ENCODE peak calls at places on chromosome 3, in five cellular contexts. One of them, this sample, is unnamed.

GRCh38 chr3:48157215-48157840 is 30.9 kb downstream of the CDC25A start:
- DNase-seq in hepatocyte: no peak
- DNase-seq in GM23248: peak
- DNase-seq in neural progenitor cell: no peak
- DNase-seq in MM.1S: no peak
- DNase-seq in this sample: peak

GRCh38 chr3:43707998-43708397 is 17.3 kb downstream of the ABHD5 start:
- DNase-seq in hepatocyte: no peak
- DNase-seq in GM23248: peak
- DNase-seq in neural progenitor cell: no peak
- DNase-seq in MM.1S: no peak
- DNase-seq in this sample: peak

GRCh38 chr3:66572938-66573710 is 72.3 kb upstream of the LRIG1 start:
- DNase-seq in hepatocyte: peak
- DNase-seq in GM23248: no peak
- DNase-seq in neural progenitor cell: peak
- DNase-seq in MM.1S: no peak
- DNase-seq in this sample: peak

GRCh38 chr3:172040078-172040975 is 949 bp downstream of the FNDC3B start:
- DNase-seq in hepatocyte: peak
- DNase-seq in GM23248: peak
- DNase-seq in neural progenitor cell: peak
- DNase-seq in MM.1S: peak
- DNase-seq in this sample: peak

GRCh38 chr3:9214599-9214998 is 34.8 kb downstream of the SRGAP3 start:
- DNase-seq in hepatocyte: no peak
- DNase-seq in GM23248: peak
- DNase-seq in neural progenitor cell: no peak
- DNase-seq in MM.1S: no peak
- DNase-seq in this sample: no peak

GRCh38 chr3:71478568-71478967 is 105.0 kb downstream of the FOXP1 start:
- DNase-seq in hepatocyte: no peak
- DNase-seq in GM23248: peak
- DNase-seq in neural progenitor cell: no peak
- DNase-seq in MM.1S: no peak
- DNase-seq in this sample: no peak

GRCh38 chr3:116316781-116317180 is 128.5 kb downstream of the LSAMP start:
- DNase-seq in hepatocyte: no peak
- DNase-seq in GM23248: no peak
- DNase-seq in neural progenitor cell: no peak
- DNase-seq in MM.1S: no peak
- DNase-seq in this sample: no peak

GRCh38 chr3:58704745-58705144 is 38.2 kb upstream of the FAM3D start:
- DNase-seq in hepatocyte: no peak
- DNase-seq in GM23248: no peak
- DNase-seq in neural progenitor cell: no peak
- DNase-seq in MM.1S: no peak
- DNase-seq in this sample: no peak

GRCh38 chr3:99875573-99875924 is 57.9 kb downstream of the CMSS1 start:
- DNase-seq in hepatocyte: peak
- DNase-seq in GM23248: peak
- DNase-seq in neural progenitor cell: peak
- DNase-seq in MM.1S: no peak
- DNase-seq in this sample: no peak

GRCh38 chr3:63015614-63016016 is 140.4 kb upstream of the CADPS start:
- DNase-seq in hepatocyte: peak
- DNase-seq in GM23248: no peak
- DNase-seq in neural progenitor cell: peak
- DNase-seq in MM.1S: no peak
- DNase-seq in this sample: no peak

GRCh38 chr3:94616833-94617232 is 554.0 kb downstream of the NSUN3 start:
- DNase-seq in hepatocyte: no peak
- DNase-seq in GM23248: no peak
- DNase-seq in neural progenitor cell: no peak
- DNase-seq in MM.1S: no peak
- DNase-seq in this sample: no peak

GRCh38 chr3:11641683-11642407 is 1.9 kb downstream of the VGLL4 start:
- DNase-seq in hepatocyte: no peak
- DNase-seq in GM23248: peak
- DNase-seq in neural progenitor cell: peak
- DNase-seq in MM.1S: no peak
- DNase-seq in this sample: no peak

GRCh38 chr3:46127503-46127902 is 80.6 kb downstream of the CCR1 start:
- DNase-seq in hepatocyte: peak
- DNase-seq in GM23248: peak
- DNase-seq in neural progenitor cell: no peak
- DNase-seq in MM.1S: no peak
- DNase-seq in this sample: peak

GRCh38 chr3:161409069-161409468 is 37.8 kb upstream of the SPTSSB start:
- DNase-seq in hepatocyte: peak
- DNase-seq in GM23248: peak
- DNase-seq in neural progenitor cell: peak
- DNase-seq in MM.1S: peak
- DNase-seq in this sample: peak

GRCh38 chr3:105402287-105402801 is 35.6 kb downstream of the ALCAM start:
- DNase-seq in hepatocyte: peak
- DNase-seq in GM23248: peak
- DNase-seq in neural progenitor cell: peak
- DNase-seq in MM.1S: no peak
- DNase-seq in this sample: peak

GRCh38 chr3:148789156-148789555 is 38.5 kb upstream of the CPB1 start:
- DNase-seq in hepatocyte: no peak
- DNase-seq in GM23248: no peak
- DNase-seq in neural progenitor cell: no peak
- DNase-seq in MM.1S: no peak
- DNase-seq in this sample: no peak

GRCh38 chr3:113210608-113211369 is 568 bp upstream of the BOC start:
- DNase-seq in hepatocyte: peak
- DNase-seq in GM23248: peak
- DNase-seq in neural progenitor cell: peak
- DNase-seq in MM.1S: no peak
- DNase-seq in this sample: no peak

GRCh38 chr3:170414202-170414663 is 4.4 kb upstream of the CLDN11 start:
- DNase-seq in hepatocyte: peak
- DNase-seq in GM23248: peak
- DNase-seq in neural progenitor cell: peak
- DNase-seq in MM.1S: peak
- DNase-seq in this sample: peak

GRCh38 chr3:194339836-194340235 is 11.3 kb downstream of the CPN2 start:
- DNase-seq in hepatocyte: no peak
- DNase-seq in GM23248: no peak
- DNase-seq in neural progenitor cell: no peak
- DNase-seq in MM.1S: no peak
- DNase-seq in this sample: no peak

GRCh38 chr3:159724627-159725026 is 264.0 kb upstream of the IL12A start:
- DNase-seq in hepatocyte: no peak
- DNase-seq in GM23248: peak
- DNase-seq in neural progenitor cell: no peak
- DNase-seq in MM.1S: peak
- DNase-seq in this sample: no peak

GRCh38 chr3:123755085-123755484 is 129.0 kb downstream of the MYLK start:
- DNase-seq in hepatocyte: peak
- DNase-seq in GM23248: no peak
- DNase-seq in neural progenitor cell: no peak
- DNase-seq in MM.1S: no peak
- DNase-seq in this sample: no peak

GRCh38 chr3:50193746-50194127 is 2.3 kb downstream of the GNAT1 start:
- DNase-seq in hepatocyte: no peak
- DNase-seq in GM23248: no peak
- DNase-seq in neural progenitor cell: no peak
- DNase-seq in MM.1S: no peak
- DNase-seq in this sample: no peak

GRCh38 chr3:14410501-14411165 is 8.2 kb downstream of the SLC6A6 start:
- DNase-seq in hepatocyte: no peak
- DNase-seq in GM23248: peak
- DNase-seq in neural progenitor cell: no peak
- DNase-seq in MM.1S: no peak
- DNase-seq in this sample: no peak

GRCh38 chr3:165196577-165197561 is 685 bp upstream of the SLITRK3 start:
- DNase-seq in hepatocyte: peak
- DNase-seq in GM23248: peak
- DNase-seq in neural progenitor cell: peak
- DNase-seq in MM.1S: no peak
- DNase-seq in this sample: no peak

GRCh38 chr3:197362086-197362485 is 63.7 kb upstream of the DLG1 start:
- DNase-seq in hepatocyte: no peak
- DNase-seq in GM23248: no peak
- DNase-seq in neural progenitor cell: no peak
- DNase-seq in MM.1S: no peak
- DNase-seq in this sample: no peak

GRCh38 chr3:114709102-114709501 is 415.3 kb downstream of the TIGIT start:
- DNase-seq in hepatocyte: no peak
- DNase-seq in GM23248: peak
- DNase-seq in neural progenitor cell: no peak
- DNase-seq in MM.1S: no peak
- DNase-seq in this sample: no peak

GRCh38 chr3:114711321-114711891 is 417.6 kb downstream of the TIGIT start:
- DNase-seq in hepatocyte: no peak
- DNase-seq in GM23248: no peak
- DNase-seq in neural progenitor cell: no peak
- DNase-seq in MM.1S: no peak
- DNase-seq in this sample: no peak

GRCh38 chr3:114714237-114714636 is 420.4 kb downstream of the TIGIT start:
- DNase-seq in hepatocyte: no peak
- DNase-seq in GM23248: no peak
- DNase-seq in neural progenitor cell: peak
- DNase-seq in MM.1S: no peak
- DNase-seq in this sample: no peak

GRCh38 chr3:114714957-114715356 is 421.1 kb downstream of the TIGIT start:
- DNase-seq in hepatocyte: no peak
- DNase-seq in GM23248: no peak
- DNase-seq in neural progenitor cell: no peak
- DNase-seq in MM.1S: no peak
- DNase-seq in this sample: no peak

GRCh38 chr3:114712728-114713492 is 419.1 kb downstream of the TIGIT start:
- DNase-seq in hepatocyte: no peak
- DNase-seq in GM23248: no peak
- DNase-seq in neural progenitor cell: no peak
- DNase-seq in MM.1S: no peak
- DNase-seq in this sample: no peak
- TF ChIP-seq EZH2phosphoT487 in hepatocyte: no peak
- TF ChIP-seq EZH2phosphoT487 in GM23248: no peak
- TF ChIP-seq EZH2phosphoT487 in neural progenitor cell: no peak
- TF ChIP-seq EZH2phosphoT487 in MM.1S: no peak
- TF ChIP-seq EZH2phosphoT487 in this sample: no peak

GRCh38 chr3:168514252-168514651 is 418.5 kb upstream of the GOLIM4 start:
- DNase-seq in hepatocyte: no peak
- DNase-seq in GM23248: no peak
- DNase-seq in neural progenitor cell: no peak
- DNase-seq in MM.1S: no peak
- DNase-seq in this sample: no peak
- TF ChIP-seq EZH2phosphoT487 in hepatocyte: no peak
- TF ChIP-seq EZH2phosphoT487 in GM23248: no peak
- TF ChIP-seq EZH2phosphoT487 in neural progenitor cell: no peak
- TF ChIP-seq EZH2phosphoT487 in MM.1S: no peak
- TF ChIP-seq EZH2phosphoT487 in this sample: no peak

GRCh38 chr3:7204848-7205156 is 343.9 kb downstream of the GRM7 start:
- DNase-seq in hepatocyte: no peak
- DNase-seq in GM23248: no peak
- DNase-seq in neural progenitor cell: no peak
- DNase-seq in MM.1S: no peak
- DNase-seq in this sample: no peak

GRCh38 chr3:7207092-7207491 is 346.2 kb downstream of the GRM7 start:
- DNase-seq in hepatocyte: no peak
- DNase-seq in GM23248: no peak
- DNase-seq in neural progenitor cell: no peak
- DNase-seq in MM.1S: no peak
- DNase-seq in this sample: no peak

GRCh38 chr3:7209098-7209497 is 348.2 kb downstream of the GRM7 start:
- DNase-seq in hepatocyte: no peak
- DNase-seq in GM23248: no peak
- DNase-seq in neural progenitor cell: no peak
- DNase-seq in MM.1S: no peak
- DNase-seq in this sample: no peak

GRCh38 chr3:7205535-7206331 is 344.8 kb downstream of the GRM7 start:
- DNase-seq in hepatocyte: no peak
- DNase-seq in GM23248: no peak
- DNase-seq in neural progenitor cell: no peak
- DNase-seq in MM.1S: peak
- DNase-seq in this sample: no peak

GRCh38 chr3:7207928-7208327 is 347.0 kb downstream of the GRM7 start:
- DNase-seq in hepatocyte: no peak
- DNase-seq in GM23248: no peak
- DNase-seq in neural progenitor cell: no peak
- DNase-seq in MM.1S: no peak
- DNase-seq in this sample: no peak
- TF ChIP-seq EZH2phosphoT487 in hepatocyte: no peak
- TF ChIP-seq EZH2phosphoT487 in GM23248: no peak
- TF ChIP-seq EZH2phosphoT487 in neural progenitor cell: no peak
- TF ChIP-seq EZH2phosphoT487 in MM.1S: no peak
- TF ChIP-seq EZH2phosphoT487 in this sample: no peak

GRCh38 chr3:149977391-149977790 is 6.7 kb upstream of the PFN2 start:
- DNase-seq in hepatocyte: no peak
- DNase-seq in GM23248: no peak
- DNase-seq in neural progenitor cell: no peak
- DNase-seq in MM.1S: no peak
- DNase-seq in this sample: no peak
- TF ChIP-seq EZH2phosphoT487 in hepatocyte: no peak
- TF ChIP-seq EZH2phosphoT487 in GM23248: no peak
- TF ChIP-seq EZH2phosphoT487 in neural progenitor cell: no peak
- TF ChIP-seq EZH2phosphoT487 in MM.1S: no peak
- TF ChIP-seq EZH2phosphoT487 in this sample: no peak